ENCODE peak calls at places on chromosomes 11 and 22, in ten cellular contexts. C, J, S, K, P, D, G, O, M and V are unnamed samples.

GRCh38 chr11:74650498-74650897 is 58.1 kb downstream of the POLD3 start:
- DNase-seq in S (no peak), M (no peak), G (no peak), D (no peak), O (no peak), P (no peak), C (no peak), J (no peak), K (no peak), V (no peak)

GRCh38 chr11:111114091-111114490 is 131.4 kb upstream of the POU2AF2 start:
- DNase-seq in K (no peak), J (no peak), P (no peak), D (no peak), C (no peak), G (no peak), S (no peak), O (no peak), M (no peak), V (no peak)

GRCh38 chr11:44120169-44120568 is 24.7 kb downstream of the EXT2 start:
- DNase-seq in P (no peak), S (no peak), J (no peak), K (no peak), O (no peak), M (no peak), C (no peak), G (no peak), D (no peak), V (no peak)

GRCh38 chr11:128291043-128291442 is 296.3 kb downstream of the ETS1 start:
- DNase-seq in K (no peak), J (no peak), C (no peak), G (no peak), P (no peak), O (no peak), M (no peak), S (peak), D (no peak), V (no peak)

GRCh38 chr22:43826142-43827093 is 14.3 kb upstream of the EFCAB6 start:
- DNase-seq in P (no peak), K (peak), O (no peak), S (no peak), C (peak), D (no peak), J (peak), G (no peak), M (peak), V (peak)

GRCh38 chr11:85132839-85133238 is 494.3 kb downstream of the DLG2 start:
- DNase-seq in D (no peak), G (no peak), K (no peak), S (no peak), C (no peak), P (peak), M (no peak), O (no peak), J (no peak), V (peak)

GRCh38 chr11:125251956-125252355 is 87.4 kb downstream of the PKNOX2 start:
- DNase-seq in J (no peak), M (no peak), O (no peak), S (no peak), D (no peak), C (no peak), K (no peak), P (peak), G (no peak), V (no peak)

GRCh38 chr11:68583047-68583446 is 101.3 kb upstream of the GAL start:
- DNase-seq in S (no peak), O (no peak), M (no peak), P (no peak), G (no peak), K (no peak), J (no peak), C (no peak), D (no peak), V (no peak)

GRCh38 chr22:32920032-32920628 is 118.6 kb downstream of the TIMP3 start:
- DNase-seq in C (peak), M (peak), D (peak), J (no peak), S (no peak), P (no peak), K (no peak), O (no peak), G (peak), V (no peak)

GRCh38 chr11:103619480-103619879 is 417.0 kb upstream of the DDI1 start:
- DNase-seq in P (peak), G (no peak), O (no peak), S (no peak), K (peak), J (no peak), M (no peak), C (no peak), D (no peak), V (no peak)

GRCh38 chr22:36003972-36004674 is 24.5 kb downstream of the RBFOX2 start:
- DNase-seq in P (no peak), S (no peak), D (no peak), K (no peak), O (no peak), C (no peak), M (no peak), J (no peak), G (no peak), V (no peak)

GRCh38 chr22:36386351-36386899 is 1.3 kb downstream of the MYH9 start:
- DNase-seq in O (no peak), M (no peak), S (peak), K (peak), J (peak), D (no peak), P (no peak), G (peak), C (no peak), V (no peak)

GRCh38 chr11:128346808-128347207 is 240.6 kb downstream of the ETS1 start:
- DNase-seq in J (no peak), K (no peak), D (no peak), G (no peak), S (no peak), O (no peak), P (no peak), M (no peak), C (no peak), V (no peak)

GRCh38 chr22:39661842-39662676 is 91.5 kb downstream of the CACNA1I start:
- DNase-seq in M (no peak), P (peak), D (no peak), O (peak), C (peak), S (peak), K (peak), G (peak), J (no peak), V (no peak)

GRCh38 chr11:3156661-3157311 is 8.3 kb downstream of the OSBPL5 start:
- DNase-seq in S (peak), O (no peak), M (peak), G (no peak), D (no peak), K (no peak), C (no peak), J (peak), P (no peak), V (no peak)

GRCh38 chr22:33811208-33811607 is 109.1 kb downstream of the LARGE1 start:
- DNase-seq in K (no peak), P (peak), D (no peak), O (no peak), S (no peak), C (no peak), J (no peak), G (no peak), M (no peak), V (no peak)

GRCh38 chr22:19401483-19401882 is 30.1 kb downstream of the HIRA start:
- DNase-seq in C (no peak), J (no peak), G (no peak), M (no peak), K (no peak), S (no peak), O (no peak), P (no peak), D (no peak), V (no peak)

GRCh38 chr11:85844439-85845051 is 10.6 kb upstream of the CCDC83 start:
- DNase-seq in J (no peak), M (no peak), O (no peak), D (no peak), P (no peak), S (no peak), G (no peak), C (peak), K (no peak), V (no peak)

DNA sequence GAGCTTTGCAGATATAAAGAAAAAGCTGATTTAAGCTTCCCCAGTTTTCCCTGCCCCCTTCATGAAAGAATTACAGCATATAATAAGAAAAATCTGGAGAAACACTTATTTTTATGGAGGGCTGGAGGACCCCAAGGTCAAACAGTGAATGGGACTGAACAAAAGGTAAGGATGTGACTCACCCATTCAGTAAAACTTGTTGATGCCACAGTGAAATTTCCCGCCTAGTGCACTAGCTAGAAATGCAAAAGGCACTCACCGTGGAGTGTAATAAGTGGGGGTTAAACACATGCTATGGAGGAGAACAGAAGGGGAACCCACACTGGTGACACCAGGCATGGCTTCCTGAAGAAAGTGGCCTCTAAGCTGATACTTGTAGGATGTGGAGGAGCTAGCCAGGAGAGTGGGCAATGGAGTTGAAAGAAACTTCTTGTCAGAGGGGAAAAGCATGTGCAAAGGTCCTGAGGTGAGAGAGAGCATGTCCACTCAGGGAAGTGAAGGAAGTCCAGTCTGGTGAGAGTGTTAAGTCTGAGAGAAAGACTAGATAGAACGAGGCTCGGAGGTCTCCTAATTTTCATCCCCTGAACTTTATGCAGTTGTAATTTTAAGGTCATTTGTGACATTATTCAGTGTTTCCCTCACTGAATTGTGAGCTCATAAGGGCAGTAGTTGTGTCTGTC is 77.1 kb downstream of the MIAT start:
- DNase-seq in D (no peak), C (no peak), S (no peak), K (no peak), M (no peak), O (no peak), P (no peak), J (no peak), G (no peak), V (no peak)
- H3K27ac ChIP-seq in D (peak), C (no peak), S (no peak), K (no peak), M (no peak), O (no peak), P (no peak), J (no peak), G (no peak), V (no peak)

GRCh38 chr11:100704176-100704575 is 17.1 kb downstream of the ARHGAP42 start:
- DNase-seq in J (no peak), G (no peak), P (no peak), K (no peak), M (no peak), S (no peak), O (no peak), C (no peak), D (no peak), V (no peak)
- H3K27ac ChIP-seq in J (no peak), G (no peak), P (peak), K (no peak), M (peak), S (no peak), O (no peak), C (no peak), D (peak), V (no peak)

DNA sequence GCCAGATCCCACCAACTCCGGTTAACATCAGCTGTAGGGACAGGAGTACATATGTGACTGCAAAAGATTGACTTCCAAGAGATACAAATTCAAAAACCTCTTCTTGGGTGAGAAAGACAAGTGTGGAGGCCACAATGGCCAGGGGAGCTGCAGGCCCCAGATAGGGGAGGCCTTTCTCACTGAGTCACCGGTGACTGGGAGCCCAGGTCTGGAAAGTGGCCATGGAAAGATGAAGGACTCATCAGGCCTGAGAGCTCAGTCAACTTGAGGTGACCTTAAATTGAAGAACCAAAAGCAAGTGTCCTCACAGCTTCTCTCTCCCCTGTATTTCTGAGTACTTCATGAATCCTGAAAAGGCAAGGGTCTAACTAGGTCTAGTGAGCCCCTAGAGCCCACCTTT is 90.4 kb upstream of the CLPB start:
- DNase-seq in C (no peak), O (no peak), P (no peak), K (no peak), J (no peak), D (no peak), M (no peak), G (no peak), S (no peak), V (no peak)
- H3K27ac ChIP-seq in C (no peak), O (no peak), P (no peak), K (no peak), J (no peak), D (no peak), M (no peak), G (no peak), S (no peak), V (peak)

GRCh38 chr11:35138058-35138457 is 913 bp upstream of the CD44 start:
- DNase-seq in J (no peak), D (no peak), M (no peak), O (no peak), C (no peak), P (no peak), K (no peak), S (no peak), G (no peak), V (no peak)
- H3K27ac ChIP-seq in J (no peak), D (no peak), M (peak), O (peak), C (peak), P (no peak), K (no peak), S (peak), G (peak), V (no peak)